ENCODE peak calls at places on chromosomes 11 and 22, in ten cellular contexts. M is WTC11; U is ovary; B is stimulated activated CD8-positive, alpha-beta memory T cell treated with anti-CD3 and anti-CD28 coated beads, Interleukin-7, amount 100 ng/mL, for 24 hours; X is iris pigment epithelial cell; V is substantia nigra; Y is adrenal gland; W is B cell; E is SHP77; Z is endothelial cell. H is an unnamed sample.
A peak's percentile ranks its signal among the peaks of the same experiment; 100 is the strongest.

GRCh38 chr11:2304156-2305139 is 2.6 kb downstream of the TSPAN32 start:
- DNase-seq in M (no peak), U (peak; percentile 24), B (no peak), X (no peak), V (no peak), Y (no peak), W (peak; percentile 32), E (no peak), Z (no peak), H (no peak)

GRCh38 chr22:17260291-17260690 is 41.1 kb upstream of the ADA2 start:
- DNase-seq in M (no peak), U (no peak), B (no peak), X (no peak), V (no peak), Y (no peak), W (no peak), E (no peak), Z (no peak), H (no peak)

GRCh38 chr11:120134931-120135228 is 3.0 kb downstream of the TRIM29 start:
- DNase-seq in M (no peak), U (no peak), B (no peak), X (no peak), V (no peak), Y (no peak), W (no peak), E (no peak), Z (peak; percentile 0), H (no peak)

GRCh38 chr11:30172872-30173271 is 57.9 kb upstream of the FSHB start:
- DNase-seq in M (no peak), U (no peak), B (no peak), X (peak; percentile 28), V (no peak), Y (no peak), W (no peak), E (no peak), Z (no peak), H (no peak)

GRCh38 chr11:30564994-30565393 is 21.2 kb downstream of the MPPED2 start:
- DNase-seq in M (no peak), U (no peak), B (no peak), X (no peak), V (no peak), Y (no peak), W (no peak), E (no peak), Z (no peak), H (no peak)

GRCh38 chr11:68099474-68100405 is 21.4 kb downstream of the CHKA start:
- DNase-seq in M (no peak), U (peak; percentile 62), B (no peak), X (peak; percentile 47), V (no peak), Y (peak; percentile 80), W (peak; percentile 37), E (no peak), Z (no peak), H (peak; percentile 84)

GRCh38 chr11:12936200-12936599 is 72.9 kb upstream of the RASSF10 start:
- DNase-seq in M (no peak), U (no peak), B (no peak), X (no peak), V (no peak), Y (no peak), W (no peak), E (no peak), Z (no peak), H (no peak)

GRCh38 chr11:78786086-78786485 is 211.4 kb upstream of the NARS2 start:
- DNase-seq in M (no peak), U (no peak), B (no peak), X (no peak), V (no peak), Y (no peak), W (no peak), E (no peak), Z (no peak), H (no peak)

GRCh38 chr11:17531071-17531817 is 13.0 kb downstream of the USH1C start:
- DNase-seq in M (no peak), U (no peak), B (no peak), X (no peak), V (no peak), Y (no peak), W (no peak), E (peak; percentile 50), Z (no peak), H (no peak)

GRCh38 chr11:71429701-71430100 is 18.5 kb downstream of the DHCR7 start:
- DNase-seq in M (no peak), U (no peak), B (no peak), X (no peak), V (no peak), Y (no peak), W (no peak), E (no peak), Z (no peak), H (no peak)

GRCh38 chr22:32920032-32920628 is 118.6 kb downstream of the TIMP3 start:
- DNase-seq in M (no peak), U (peak; percentile 80), B (no peak), X (peak; percentile 50), V (no peak), Y (peak; percentile 76), W (no peak), E (no peak), Z (no peak), H (no peak)

GRCh38 chr22:21990449-21991308 is 8.1 kb upstream of the TOP3B start:
- DNase-seq in M (no peak), U (no peak), B (no peak), X (no peak), V (no peak), Y (no peak), W (no peak), E (no peak), Z (no peak), H (no peak)

GRCh38 chr11:22730319-22730718 is 63.9 kb downstream of the GAS2 start:
- DNase-seq in M (no peak), U (no peak), B (no peak), X (no peak), V (no peak), Y (no peak), W (peak; percentile 18), E (no peak), Z (no peak), H (no peak)

GRCh38 chr11:61118004-61118403 is 15.7 kb downstream of the CD5 start:
- DNase-seq in M (no peak), U (no peak), B (no peak), X (no peak), V (no peak), Y (no peak), W (no peak), E (no peak), Z (no peak), H (no peak)

GRCh38 chr11:2587132-2587930 is 112.5 kb downstream of the KCNQ1OT1 start:
- DNase-seq in M (no peak), U (no peak), B (no peak), X (no peak), V (no peak), Y (peak; percentile 1), W (no peak), E (no peak), Z (peak; percentile 3), H (no peak)

GRCh38 chr11:45150943-45151342 is 4.5 kb downstream of the PRDM11 start:
- DNase-seq in M (no peak), U (no peak), B (no peak), X (no peak), V (no peak), Y (no peak), W (no peak), E (no peak), Z (no peak), H (no peak)

GRCh38 chr11:42161886-42162285 is 702.4 kb upstream of the LRRC4C start:
- DNase-seq in M (no peak), U (no peak), B (no peak), X (no peak), V (no peak), Y (no peak), W (no peak), E (no peak), Z (no peak), H (no peak)

GRCh38 chr22:27989758-27990450 is 70.8 kb upstream of the PITPNB start:
- DNase-seq in M (no peak), U (peak; percentile 10), B (no peak), X (no peak), V (no peak), Y (no peak), W (no peak), E (no peak), Z (no peak), H (no peak)

GRCh38 chr11:12090761-12091261 is 19.6 kb upstream of the MICAL2 start:
- DNase-seq in M (no peak), U (no peak), B (no peak), X (no peak), V (no peak), Y (no peak), W (no peak), E (no peak), Z (no peak), H (no peak)

GRCh38 chr22:26570864-26571525 is 18.9 kb downstream of the TPST2 start:
- DNase-seq in M (no peak), U (no peak), B (no peak), X (no peak), V (no peak), Y (no peak), W (no peak), E (no peak), Z (no peak), H (no peak)

GRCh38 chr11:61120865-61121831 is 18.9 kb downstream of the CD5 start:
- DNase-seq in M (no peak), U (peak; percentile 45), B (no peak), X (peak; percentile 12), V (no peak), Y (peak; percentile 80), W (no peak), E (no peak), Z (no peak), H (no peak)

GRCh38 chr22:50139843-50140415 is 30.6 kb upstream of the PANX2 start:
- DNase-seq in M (no peak), U (no peak), B (no peak), X (no peak), V (no peak), Y (no peak), W (no peak), E (peak; percentile 98), Z (no peak), H (no peak)

GRCh38 chr22:38009000-38009806 is 24.8 kb upstream of the SOX10 start:
- DNase-seq in M (no peak), U (no peak), B (no peak), X (no peak), V (no peak), Y (no peak), W (no peak), E (no peak), Z (no peak), H (no peak)

GRCh38 chr11:72932132-72932570 is 117.9 kb downstream of the ATG16L2 start:
- DNase-seq in M (no peak), U (no peak), B (no peak), X (peak; percentile 43), V (no peak), Y (no peak), W (no peak), E (no peak), Z (no peak), H (peak; percentile 13)

GRCh38 chr11:35289821-35290220 is 129.5 kb downstream of the SLC1A2 start:
- DNase-seq in M (no peak), U (no peak), B (no peak), X (peak; percentile 69), V (no peak), Y (no peak), W (no peak), E (no peak), Z (no peak), H (no peak)

GRCh38 chr11:17479284-17480214 is 2.9 kb upstream of the ABCC8 start:
- DNase-seq in M (peak; percentile 74), U (no peak), B (no peak), X (peak; percentile 18), V (no peak), Y (no peak), W (no peak), E (peak; percentile 11), Z (peak; percentile 65), H (no peak)

GRCh38 chr11:83511646-83512045 is 225.5 kb upstream of the CCDC90B start:
- DNase-seq in M (no peak), U (no peak), B (no peak), X (no peak), V (no peak), Y (no peak), W (no peak), E (no peak), Z (no peak), H (no peak)

GRCh38 chr22:20261848-20262581 is 6.1 kb downstream of the RTN4R start:
- DNase-seq in M (no peak), U (no peak), B (no peak), X (no peak), V (no peak), Y (no peak), W (no peak), E (no peak), Z (no peak), H (no peak)